ENCODE peak calls at places on chromosomes 16 and 17, in eight cellular contexts. C is aorta, R is cardiac muscle cell, L is neuronal stem cell, S is kidney, G is RWPE1, A is dorsolateral prefrontal cortex, J is AG04450. Z is an unnamed sample.

GRCh38 chr16:13316008-13316407 is 414.6 kb downstream of the SHISA9 start:
- DNase-seq in A (no peak), G (no peak), L (no peak), C (no peak), S (no peak), J (no peak), R (no peak), Z (no peak)

GRCh38 chr17:44610331-44610730 is 45.9 kb upstream of the MEIOC start:
- DNase-seq in A (no peak), C (no peak), R (no peak), L (no peak), J (no peak), G (no peak), S (peak; percentile 25), Z (no peak)

GRCh38 chr16:22220076-22220453 is 14.0 kb downstream of the EEF2K start:
- DNase-seq in S (peak; percentile 87), R (peak; percentile 15), G (no peak), A (no peak), C (no peak), J (no peak), L (no peak), Z (peak; percentile 88)

GRCh38 chr16:49599281-49599680 is 225.7 kb downstream of the C16orf78 start:
- DNase-seq in J (no peak), S (no peak), R (no peak), L (no peak), G (no peak), A (no peak), C (no peak), Z (no peak)

GRCh38 chr17:17497065-17497844 is 1.1 kb upstream of the RASD1 start:
- DNase-seq in L (no peak), C (no peak), S (peak; percentile 57), A (no peak), G (no peak), J (no peak), R (no peak), Z (no peak)

GRCh38 chr17:50955667-50956120 is 89.5 kb upstream of the TOB1 start:
- DNase-seq in G (no peak), A (no peak), R (no peak), S (no peak), L (no peak), J (no peak), C (no peak), Z (peak; percentile 44)

GRCh38 chr16:82169861-82170845 is at the start of gene MPHOSPH6:
- DNase-seq in A (peak; percentile 76), C (peak; percentile 97), J (peak; percentile 69), G (peak; percentile 87), R (peak; percentile 95), S (peak; percentile 97), L (peak; percentile 87), Z (peak; percentile 96)

GRCh38 chr16:49560018-49560830 is 186.6 kb downstream of the C16orf78 start:
- DNase-seq in A (no peak), C (peak; percentile 68), L (no peak), J (no peak), G (no peak), R (no peak), S (no peak), Z (peak; percentile 78)

GRCh38 chr16:87129771-87130170 is 187.4 kb downstream of the C16orf95 start:
- DNase-seq in S (no peak), A (no peak), L (no peak), J (no peak), G (peak; percentile 62), R (no peak), C (no peak), Z (no peak)

GRCh38 chr17:4959261-4959965 is 8.2 kb downstream of the SPAG7 start:
- DNase-seq in J (no peak), C (no peak), A (no peak), L (no peak), S (no peak), R (no peak), G (no peak), Z (no peak)
- H3K27ac ChIP-seq in J (no peak overlapping the region), C (no peak overlapping the region), A (no peak overlapping the region), L (no peak overlapping the region), S (no peak overlapping the region), R (peak overlapping the region; percentile 60), G (peak overlapping the region; percentile 35), Z (no peak overlapping the region)

DNA sequence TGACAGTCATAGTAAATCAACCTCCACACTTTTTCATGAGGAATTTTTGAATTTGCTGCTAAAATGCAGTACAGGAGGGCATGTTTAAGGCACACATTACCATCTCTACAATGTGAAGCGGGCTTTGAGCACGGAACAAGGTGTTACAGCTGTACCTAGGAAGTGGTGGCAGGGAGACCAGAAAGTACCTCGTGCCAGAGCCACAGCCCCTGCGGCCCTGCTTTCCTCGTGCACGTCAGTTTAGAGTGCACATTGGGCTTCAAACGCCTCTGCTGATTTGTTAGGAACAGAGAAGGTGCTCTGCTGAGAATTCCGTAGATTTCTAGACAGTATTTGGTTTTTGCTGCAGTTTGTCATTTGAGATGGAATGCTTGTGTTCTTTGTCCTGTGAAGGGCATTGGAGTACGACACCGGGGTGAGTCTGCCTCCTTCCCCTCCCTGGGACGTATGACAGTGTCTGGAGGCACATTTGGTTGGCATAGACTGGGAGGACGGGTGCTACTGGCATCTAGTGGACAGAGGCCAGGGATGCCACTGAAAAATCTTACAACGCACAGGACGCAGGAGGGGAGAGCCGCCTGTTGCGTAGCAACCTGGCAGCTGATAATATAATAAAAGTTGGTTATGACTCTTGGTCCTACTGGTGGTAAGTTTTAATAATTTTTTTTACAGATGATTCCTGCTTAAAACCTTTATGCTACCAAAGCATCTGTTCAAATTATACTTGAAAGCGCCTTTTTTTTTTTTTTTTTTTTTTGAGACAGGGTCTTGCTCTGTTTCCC is 9.1 kb downstream of the FOXK2 start:
- DNase-seq in J (no peak), C (no peak), G (peak; percentile 78), S (no peak), A (peak; percentile 70), L (no peak), R (no peak), Z (peak; percentile 77)
- H3K27ac ChIP-seq in J (peak overlapping the region; percentile 21), C (no peak overlapping the region), G (peak overlapping the region; percentile 92), S (peak overlapping the region; percentile 44), A (peak overlapping the region; percentile 43), L (peak overlapping the region; percentile 43), R (peak overlapping the region; percentile 60), Z (peak overlapping the region; percentile 91)

GRCh38 chr16:24539850-24540484 is 601 bp downstream of the RBBP6 start:
- DNase-seq in C (peak; percentile 89), G (peak; percentile 5), R (peak; percentile 55), L (no peak), A (no peak), J (no peak), S (peak; percentile 90), Z (peak; percentile 70)
- H3K27ac ChIP-seq in C (peak overlapping the region; percentile 91), G (peak overlapping the region; percentile 90), R (peak overlapping the region; percentile 100), L (peak overlapping the region; percentile 94), A (peak overlapping the region; percentile 99), J (peak overlapping the region; percentile 99), S (peak overlapping the region; percentile 100), Z (peak overlapping the region; percentile 99)

GRCh38 chr16:2465653-2466415 is 5.3 kb upstream of the NTN3 start:
- DNase-seq in J (no peak), G (no peak), C (no peak), A (no peak), R (no peak), S (no peak), L (no peak), Z (no peak)

GRCh38 chr16:2468725-2469398 is 2.2 kb upstream of the NTN3 start:
- DNase-seq in L (no peak), G (no peak), R (no peak), S (peak; percentile 79), C (no peak), A (no peak), J (no peak), Z (peak; percentile 82)

GRCh38 chr16:2468142-2468724 is 2.9 kb upstream of the NTN3 start:
- DNase-seq in R (peak; percentile 54), L (no peak), S (peak; percentile 82), J (no peak), G (peak; percentile 81), C (no peak), A (no peak), Z (no peak)

GRCh38 chr16:2466667-2467300 is 4.3 kb upstream of the NTN3 start:
- DNase-seq in S (peak; percentile 80), J (no peak), R (no peak), C (no peak), L (no peak), G (no peak), A (no peak), Z (peak; percentile 66)

DNA sequence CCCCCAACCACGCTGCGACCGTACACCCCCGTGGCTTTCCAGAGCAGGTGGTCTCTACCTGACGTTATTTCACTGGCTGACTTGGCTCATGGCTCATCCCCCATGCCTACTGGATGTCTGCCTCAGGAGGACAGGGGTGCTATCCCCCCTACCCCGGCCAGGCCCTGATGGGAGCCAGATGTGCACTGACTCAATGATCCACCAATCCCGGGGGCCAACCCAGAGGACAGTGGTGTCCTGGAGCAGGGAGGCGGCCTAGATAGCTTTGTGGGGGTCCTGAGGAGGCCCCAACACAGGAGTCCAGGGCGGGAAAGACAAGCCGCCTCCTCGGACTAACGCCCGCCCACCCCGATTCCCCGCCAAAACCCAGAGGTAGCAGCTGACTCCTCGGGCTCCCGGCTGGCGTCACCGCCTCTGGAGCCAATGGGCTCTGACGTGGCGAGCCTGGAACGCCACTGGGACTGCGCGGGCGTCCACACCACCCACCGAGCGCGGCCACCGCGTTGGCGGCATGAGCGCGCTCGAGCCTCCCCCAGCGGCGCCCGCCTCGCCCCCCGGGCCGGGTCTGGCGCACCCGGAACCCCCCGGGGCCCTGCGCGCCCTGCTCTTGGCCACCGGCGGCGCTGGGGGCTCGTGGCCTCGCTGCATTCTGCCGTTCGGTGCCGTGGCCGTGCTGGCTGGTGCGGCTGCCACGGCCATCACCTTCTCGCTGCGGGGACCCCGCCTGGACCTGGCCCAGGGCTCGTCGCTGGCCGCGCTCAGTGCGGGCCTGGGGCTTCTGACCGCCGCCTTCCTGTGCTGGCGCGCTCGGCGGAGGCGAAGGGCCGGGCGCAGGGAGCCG is 3.6 kb upstream of the NTN3 start:
- DNase-seq in G (peak; percentile 82), C (peak; percentile 94), L (no peak), J (no peak), R (peak; percentile 68), S (peak; percentile 91), A (no peak), Z (peak; percentile 95)
- H3K27ac ChIP-seq in G (peak overlapping the region; percentile 91), C (no peak overlapping the region), L (peak overlapping the region; percentile 46), J (no peak overlapping the region), R (no peak overlapping the region), S (no peak overlapping the region), A (peak overlapping the region; percentile 85), Z (no peak overlapping the region)

GRCh38 chr17:68711858-68712257 is 110.7 kb upstream of the FAM20A start:
- DNase-seq in R (no peak), A (no peak), G (no peak), L (no peak), J (no peak), S (no peak), C (no peak), Z (no peak)

GRCh38 chr17:68710976-68711375 is 109.8 kb upstream of the FAM20A start:
- DNase-seq in R (no peak), C (no peak), G (no peak), A (no peak), L (no peak), J (no peak), S (no peak), Z (no peak)

GRCh38 chr17:68707032-68707431 is 105.9 kb upstream of the FAM20A start:
- DNase-seq in S (no peak), R (no peak), L (no peak), G (no peak), C (no peak), J (no peak), A (no peak), Z (no peak)

GRCh38 chr17:68709461-68709860 is 108.3 kb upstream of the FAM20A start:
- DNase-seq in C (no peak), S (no peak), L (no peak), A (no peak), R (no peak), G (no peak), J (no peak), Z (no peak)

GRCh38 chr17:68709995-68710780 is 109.0 kb upstream of the FAM20A start:
- DNase-seq in C (no peak), J (no peak), R (no peak), A (no peak), S (no peak), G (no peak), L (no peak), Z (no peak)
- H3K27ac ChIP-seq in C (no peak overlapping the region), J (peak overlapping the region; percentile 49), R (no peak overlapping the region), A (no peak overlapping the region), S (no peak overlapping the region), G (no peak overlapping the region), L (no peak overlapping the region), Z (no peak overlapping the region)

Z was measured in right cardiac atrium.